ENCODE peak calls at places on chromosomes 16 and 17, in four cellular contexts. One of them, this sample, is unnamed.
A peak's percentile ranks its signal among the peaks of the same experiment; 100 is the strongest.

GRCh38 chr17:6797718-6798351 is 21.8 kb downstream of the FBXO39 start:
- DNase-seq in caudate nucleus: no peak
- DNase-seq in left ventricle myocardium inferior: no peak
- DNase-seq in suprapubic skin: no peak
- DNase-seq in this sample: no peak

GRCh38 chr17:60170835-60171752 is 21.3 kb downstream of the CA4 start:
- DNase-seq in caudate nucleus: no peak
- DNase-seq in left ventricle myocardium inferior: no peak
- DNase-seq in suprapubic skin: no peak
- DNase-seq in this sample: no peak

GRCh38 chr16:26859086-26859485 is 207.6 kb upstream of the C16orf82 start:
- DNase-seq in caudate nucleus: no peak
- DNase-seq in left ventricle myocardium inferior: no peak
- DNase-seq in suprapubic skin: no peak
- DNase-seq in this sample: no peak

GRCh38 chr17:45902892-45903346 is 8.6 kb downstream of the MAPT start:
- DNase-seq in caudate nucleus: no peak
- DNase-seq in left ventricle myocardium inferior: no peak
- DNase-seq in suprapubic skin: peak; percentile 71
- DNase-seq in this sample: no peak

GRCh38 chr16:24568392-24568791 is 29.0 kb downstream of the RBBP6 start:
- DNase-seq in caudate nucleus: no peak
- DNase-seq in left ventricle myocardium inferior: no peak
- DNase-seq in suprapubic skin: no peak
- DNase-seq in this sample: no peak

GRCh38 chr16:68077866-68078725 is 7.1 kb upstream of the NFATC3 start:
- DNase-seq in caudate nucleus: no peak
- DNase-seq in left ventricle myocardium inferior: no peak
- DNase-seq in suprapubic skin: no peak
- DNase-seq in this sample: no peak

GRCh38 chr17:34588266-34588665 is 8.9 kb downstream of the TMEM132E start:
- DNase-seq in caudate nucleus: no peak
- DNase-seq in left ventricle myocardium inferior: no peak
- DNase-seq in suprapubic skin: no peak
- DNase-seq in this sample: no peak

GRCh38 chr16:31061126-31061812 is 12.8 kb downstream of the ZNF668 start:
- DNase-seq in caudate nucleus: no peak
- DNase-seq in left ventricle myocardium inferior: no peak
- DNase-seq in suprapubic skin: no peak
- DNase-seq in this sample: no peak

GRCh38 chr16:8887952-8888560 is 5.9 kb downstream of the LITAFD start:
- DNase-seq in caudate nucleus: no peak
- DNase-seq in left ventricle myocardium inferior: peak; percentile 85
- DNase-seq in suprapubic skin: no peak
- DNase-seq in this sample: peak; percentile 73

GRCh38 chr17:1078831-1079561 is 82.1 kb downstream of the TIMM22 start:
- DNase-seq in caudate nucleus: no peak
- DNase-seq in left ventricle myocardium inferior: peak; percentile 65
- DNase-seq in suprapubic skin: no peak
- DNase-seq in this sample: no peak

GRCh38 chr16:53609536-53609935 is 94.1 kb downstream of the RPGRIP1L start:
- DNase-seq in caudate nucleus: no peak
- DNase-seq in left ventricle myocardium inferior: no peak
- DNase-seq in suprapubic skin: no peak
- DNase-seq in this sample: no peak

GRCh38 chr17:6572997-6573396 is 16.6 kb upstream of the PITPNM3 start:
- DNase-seq in caudate nucleus: no peak
- DNase-seq in left ventricle myocardium inferior: no peak
- DNase-seq in suprapubic skin: no peak
- DNase-seq in this sample: no peak

GRCh38 chr17:64024781-64025731 is 4.6 kb upstream of the ICAM2 start:
- DNase-seq in caudate nucleus: no peak
- DNase-seq in left ventricle myocardium inferior: no peak
- DNase-seq in suprapubic skin: peak; percentile 60
- DNase-seq in this sample: no peak

GRCh38 chr17:44385287-44386181 is 3.9 kb downstream of the ITGA2B start:
- DNase-seq in caudate nucleus: no peak
- DNase-seq in left ventricle myocardium inferior: peak; percentile 83
- DNase-seq in suprapubic skin: peak; percentile 83
- DNase-seq in this sample: no peak

GRCh38 chr16:66274335-66275110 is 92.0 kb upstream of the CDH5 start:
- DNase-seq in caudate nucleus: no peak
- DNase-seq in left ventricle myocardium inferior: no peak
- DNase-seq in suprapubic skin: no peak
- DNase-seq in this sample: no peak

GRCh38 chr17:45782889-45783592 is 1.1 kb upstream of the CRHR1 start:
- DNase-seq in caudate nucleus: no peak
- DNase-seq in left ventricle myocardium inferior: no peak
- DNase-seq in suprapubic skin: no peak
- DNase-seq in this sample: peak; percentile 21

GRCh38 chr16:25366078-25366477 is 108.4 kb upstream of the ZKSCAN2 start:
- DNase-seq in caudate nucleus: no peak
- DNase-seq in left ventricle myocardium inferior: no peak
- DNase-seq in suprapubic skin: no peak
- DNase-seq in this sample: no peak

GRCh38 chr17:5618511-5618910 is 34.2 kb upstream of the NLRP1 start:
- DNase-seq in caudate nucleus: no peak
- DNase-seq in left ventricle myocardium inferior: no peak
- DNase-seq in suprapubic skin: no peak
- DNase-seq in this sample: no peak

GRCh38 chr17:40450175-40450574 is 6.9 kb downstream of the IGFBP4 start:
- DNase-seq in caudate nucleus: no peak
- DNase-seq in left ventricle myocardium inferior: no peak
- DNase-seq in suprapubic skin: no peak
- DNase-seq in this sample: no peak

GRCh38 chr17:4247361-4247980 is 16.3 kb downstream of the ANKFY1 start:
- DNase-seq in caudate nucleus: no peak
- DNase-seq in left ventricle myocardium inferior: no peak
- DNase-seq in suprapubic skin: no peak
- DNase-seq in this sample: no peak

GRCh38 chr17:44200478-44201155 is 933 bp upstream of the ATXN7L3 start:
- DNase-seq in caudate nucleus: no peak
- DNase-seq in left ventricle myocardium inferior: no peak
- DNase-seq in suprapubic skin: no peak
- DNase-seq in this sample: no peak

GRCh38 chr16:2467301-2468141 is 3.6 kb upstream of the NTN3 start:
- DNase-seq in caudate nucleus: no peak
- DNase-seq in left ventricle myocardium inferior: peak; percentile 80
- DNase-seq in suprapubic skin: peak; percentile 89
- DNase-seq in this sample: peak; percentile 60

GRCh38 chr17:62653002-62653830 is 25.7 kb downstream of the MRC2 start:
- DNase-seq in caudate nucleus: peak; percentile 33
- DNase-seq in left ventricle myocardium inferior: peak; percentile 77
- DNase-seq in suprapubic skin: peak; percentile 83
- DNase-seq in this sample: no peak

GRCh38 chr17:44961921-44962350 is 6.2 kb downstream of the C1QL1 start:
- DNase-seq in caudate nucleus: no peak
- DNase-seq in left ventricle myocardium inferior: no peak
- DNase-seq in suprapubic skin: no peak
- DNase-seq in this sample: no peak

GRCh38 chr17:2292100-2292499 is 11.5 kb downstream of the SMG6 start:
- DNase-seq in caudate nucleus: no peak
- DNase-seq in left ventricle myocardium inferior: no peak
- DNase-seq in suprapubic skin: no peak
- DNase-seq in this sample: no peak

GRCh38 chr17:45155029-45155428 is 6.6 kb upstream of the HEXIM2 start:
- DNase-seq in caudate nucleus: no peak
- DNase-seq in left ventricle myocardium inferior: no peak
- DNase-seq in suprapubic skin: no peak
- DNase-seq in this sample: no peak

GRCh38 chr17:78940241-78940640 is 15.1 kb upstream of the TIMP2 start:
- DNase-seq in caudate nucleus: no peak
- DNase-seq in left ventricle myocardium inferior: no peak
- DNase-seq in suprapubic skin: no peak
- DNase-seq in this sample: no peak
- H3K27ac ChIP-seq in caudate nucleus: no peak overlapping the region
- H3K27ac ChIP-seq in left ventricle myocardium inferior: no peak overlapping the region
- H3K27ac ChIP-seq in suprapubic skin: no peak overlapping the region
- H3K27ac ChIP-seq in this sample: no peak overlapping the region

DNA sequence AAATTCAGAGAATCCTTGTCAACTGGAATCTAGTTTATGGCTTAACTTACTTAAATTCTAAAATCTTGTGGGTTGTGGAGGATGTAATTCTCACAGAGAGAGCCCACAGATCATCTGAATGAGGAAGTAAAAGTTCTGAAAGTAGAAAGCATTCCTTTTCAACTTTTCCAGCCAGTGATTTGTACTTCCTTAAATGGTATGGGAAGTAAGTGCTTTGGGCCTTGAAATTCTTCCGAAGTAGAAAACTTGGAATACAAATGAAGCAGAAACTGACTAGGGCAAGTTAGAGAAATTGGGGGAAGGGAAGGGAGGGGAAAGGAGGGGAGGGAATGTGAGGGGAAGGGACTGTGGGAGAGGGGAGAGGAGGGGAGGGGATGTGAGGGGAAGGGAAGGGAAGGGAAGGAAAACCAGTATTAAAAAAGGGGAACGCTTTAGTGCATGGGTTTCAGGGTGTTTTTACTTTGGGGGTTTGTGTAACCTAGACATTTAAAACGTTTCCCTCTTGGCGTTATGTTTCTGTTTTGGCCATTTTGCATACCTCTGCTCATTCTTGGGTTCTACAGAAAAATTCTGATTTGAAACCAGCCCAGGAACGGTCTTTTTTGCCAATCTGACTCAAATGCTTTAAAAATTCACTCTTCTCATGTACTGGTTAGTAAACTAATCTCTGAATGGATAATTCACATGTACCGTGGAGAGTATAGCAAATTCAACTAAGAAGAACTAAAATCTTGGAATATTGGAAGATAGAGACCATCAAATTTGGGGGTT is 15.5 kb upstream of the SNTB2 start:
- DNase-seq in caudate nucleus: no peak
- DNase-seq in left ventricle myocardium inferior: no peak
- DNase-seq in suprapubic skin: no peak
- DNase-seq in this sample: no peak
- H3K27ac ChIP-seq in caudate nucleus: no peak overlapping the region
- H3K27ac ChIP-seq in left ventricle myocardium inferior: peak overlapping the region; percentile 55
- H3K27ac ChIP-seq in suprapubic skin: peak overlapping the region; percentile 65
- H3K27ac ChIP-seq in this sample: no peak overlapping the region

GRCh38 chr17:82012482-82013295 is 10.0 kb downstream of the CENPX start:
- DNase-seq in caudate nucleus: no peak
- DNase-seq in left ventricle myocardium inferior: no peak
- DNase-seq in suprapubic skin: no peak
- DNase-seq in this sample: no peak
- H3K27ac ChIP-seq in caudate nucleus: no peak overlapping the region
- H3K27ac ChIP-seq in left ventricle myocardium inferior: peak overlapping the region; percentile 96
- H3K27ac ChIP-seq in suprapubic skin: no peak overlapping the region
- H3K27ac ChIP-seq in this sample: no peak overlapping the region

GRCh38 chr17:38851434-38851833 is 2.1 kb downstream of the RPL23 start:
- DNase-seq in caudate nucleus: no peak
- DNase-seq in left ventricle myocardium inferior: no peak
- DNase-seq in suprapubic skin: no peak
- DNase-seq in this sample: no peak
- H3K27ac ChIP-seq in caudate nucleus: no peak overlapping the region
- H3K27ac ChIP-seq in left ventricle myocardium inferior: no peak overlapping the region
- H3K27ac ChIP-seq in suprapubic skin: no peak overlapping the region
- H3K27ac ChIP-seq in this sample: no peak overlapping the region

GRCh38 chr17:74745548-74746177 is 2.8 kb upstream of the NHERF1 start:
- DNase-seq in caudate nucleus: no peak
- DNase-seq in left ventricle myocardium inferior: peak; percentile 3
- DNase-seq in suprapubic skin: no peak
- DNase-seq in this sample: no peak
- H3K27ac ChIP-seq in caudate nucleus: no peak overlapping the region
- H3K27ac ChIP-seq in left ventricle myocardium inferior: peak overlapping the region; percentile 87
- H3K27ac ChIP-seq in suprapubic skin: no peak overlapping the region
- H3K27ac ChIP-seq in this sample: no peak overlapping the region

GRCh38 chr16:21211486-21211885 is at the start of gene ZP2:
- DNase-seq in caudate nucleus: no peak
- DNase-seq in left ventricle myocardium inferior: no peak
- DNase-seq in suprapubic skin: no peak
- DNase-seq in this sample: no peak
- H3K27ac ChIP-seq in caudate nucleus: no peak within 1 kb of the TSS
- H3K27ac ChIP-seq in left ventricle myocardium inferior: no peak within 1 kb of the TSS
- H3K27ac ChIP-seq in suprapubic skin: no peak within 1 kb of the TSS
- H3K27ac ChIP-seq in this sample: no peak within 1 kb of the TSS

GRCh38 chr16:3625331-3625730 is 13.9 kb upstream of the SLX4 start:
- DNase-seq in caudate nucleus: no peak
- DNase-seq in left ventricle myocardium inferior: no peak
- DNase-seq in suprapubic skin: no peak
- DNase-seq in this sample: no peak

GRCh38 chr16:3623642-3624041 is 12.2 kb upstream of the SLX4 start:
- DNase-seq in caudate nucleus: no peak
- DNase-seq in left ventricle myocardium inferior: no peak
- DNase-seq in suprapubic skin: no peak
- DNase-seq in this sample: no peak

GRCh38 chr16:3625911-3626732 is 14.7 kb upstream of the SLX4 start:
- DNase-seq in caudate nucleus: no peak
- DNase-seq in left ventricle myocardium inferior: no peak
- DNase-seq in suprapubic skin: no peak
- DNase-seq in this sample: no peak
- H3K27ac ChIP-seq in caudate nucleus: no peak overlapping the region
- H3K27ac ChIP-seq in left ventricle myocardium inferior: no peak overlapping the region
- H3K27ac ChIP-seq in suprapubic skin: no peak overlapping the region
- H3K27ac ChIP-seq in this sample: no peak overlapping the region

This sample was measured in substantia nigra.